ENCODE peak calls at places on chromosomes 2 and 18, in nine cellular contexts. D is ELF-1; Q is NCI-H1694; E is effector memory CD8-positive, alpha-beta T cell; I is GM12891; L is CD8-positive, alpha-beta memory T cell; X is sciatic nerve; K is NCI-H345; B is stimulated activated naive B cell treated with anti-CD40 and anti-IgM and Interleukin-4, amounts not matched to agents 10 μg/mL and 1 μg/mL and 100 μg/mL, for 72 hours. N is an unnamed sample.
A peak's percentile ranks its signal among the peaks of the same experiment; 100 is the strongest.

GRCh38 chr18:65983750-65984149 is 232.9 kb downstream of the CDH7 start:
- DNase-seq in D (no peak), Q (no peak), E (no peak), I (no peak), L (no peak), X (no peak), K (no peak), B (no peak), N (no peak)

GRCh38 chr2:138503087-138503442 is 1.5 kb downstream of the SPOPL start:
- DNase-seq in D (no peak), Q (no peak), E (no peak), I (no peak), L (no peak), X (no peak), K (no peak), B (no peak), N (no peak)

GRCh38 chr18:3094355-3094684 is 81.4 kb upstream of the LPIN2 start:
- DNase-seq in D (no peak), Q (no peak), E (no peak), I (no peak), L (no peak), X (no peak), K (peak; percentile 60), B (no peak), N (no peak)

GRCh38 chr2:130391872-130392670 is 36.2 kb downstream of the PTPN18 start:
- DNase-seq in D (no peak), Q (peak; percentile 37), E (no peak), I (no peak), L (no peak), X (no peak), K (peak; percentile 52), B (no peak), N (no peak)

GRCh38 chr18:49628119-49628518 is 66.3 kb downstream of the LIPG start:
- DNase-seq in D (no peak), Q (no peak), E (no peak), I (no peak), L (no peak), X (no peak), K (no peak), B (no peak), N (no peak)

GRCh38 chr2:23361185-23361584 is 23.8 kb upstream of the KLHL29 start:
- DNase-seq in D (no peak), Q (no peak), E (no peak), I (no peak), L (no peak), X (no peak), K (no peak), B (no peak), N (no peak)

GRCh38 chr2:207254526-207255464 is 89.0 kb upstream of the KLF7 start:
- DNase-seq in D (no peak), Q (no peak), E (no peak), I (no peak), L (no peak), X (no peak), K (no peak), B (no peak), N (no peak)

GRCh38 chr2:893311-893710 is 57.3 kb upstream of the SNTG2 start:
- DNase-seq in D (peak; percentile 85), Q (no peak), E (no peak), I (no peak), L (no peak), X (peak; percentile 56), K (no peak), B (no peak), N (no peak)

GRCh38 chr2:109644571-109645275 is 30.6 kb downstream of the SOWAHC start:
- DNase-seq in D (peak; percentile 96), Q (no peak), E (no peak), I (no peak), L (no peak), X (no peak), K (peak; percentile 88), B (no peak), N (no peak)

GRCh38 chr2:42867093-42868065 is 75.0 kb upstream of the HAAO start:
- DNase-seq in D (no peak), Q (no peak), E (no peak), I (no peak), L (no peak), X (no peak), K (no peak), B (no peak), N (no peak)

GRCh38 chr2:26740890-26741302 is 23.2 kb upstream of the SLC35F6 start:
- DNase-seq in D (peak; percentile 81), Q (peak; percentile 57), E (peak; percentile 18), I (no peak), L (peak; percentile 23), X (no peak), K (no peak), B (no peak), N (peak; percentile 7)

GRCh38 chr2:215652432-215652831 is 216.6 kb upstream of the FN1 start:
- DNase-seq in D (no peak), Q (no peak), E (no peak), I (no peak), L (no peak), X (no peak), K (no peak), B (no peak), N (no peak)

GRCh38 chr18:55856191-55856590 is 268.2 kb upstream of the TCF4 start:
- DNase-seq in D (peak; percentile 84), Q (no peak), E (no peak), I (no peak), L (no peak), X (no peak), K (no peak), B (no peak), N (no peak)

GRCh38 chr2:30425326-30425725 is 21.7 kb upstream of the LCLAT1 start:
- DNase-seq in D (no peak), Q (peak; percentile 66), E (no peak), I (no peak), L (no peak), X (no peak), K (no peak), B (no peak), N (no peak)

GRCh38 chr2:140586379-140586778 is 1544.4 kb downstream of the LRP1B start:
- DNase-seq in D (peak; percentile 54), Q (peak; percentile 7), E (no peak), I (no peak), L (no peak), X (no peak), K (no peak), B (no peak), N (peak; percentile 13)

GRCh38 chr2:20065885-20066602 is 14.6 kb upstream of the LAPTM4A start:
- DNase-seq in D (no peak), Q (peak; percentile 76), E (no peak), I (no peak), L (no peak), X (no peak), K (peak; percentile 99), B (no peak), N (no peak)

GRCh38 chr2:88903744-88904353 is 212.4 kb downstream of the RPIA start:
- DNase-seq in D (peak; percentile 34), Q (no peak), E (no peak), I (no peak), L (peak; percentile 4), X (no peak), K (peak; percentile 7), B (no peak), N (no peak)

GRCh38 chr2:179613701-179614100 is 247.7 kb downstream of the ZNF385B start:
- DNase-seq in D (no peak), Q (no peak), E (no peak), I (no peak), L (no peak), X (no peak), K (no peak), B (no peak), N (no peak)

GRCh38 chr2:42859801-42860200 is 67.4 kb upstream of the HAAO start:
- DNase-seq in D (no peak), Q (no peak), E (no peak), I (no peak), L (no peak), X (no peak), K (no peak), B (no peak), N (no peak)

GRCh38 chr2:121253674-121254240 is 31.2 kb downstream of the TFCP2L1 start:
- DNase-seq in D (no peak), Q (no peak), E (no peak), I (no peak), L (no peak), X (peak; percentile 28), K (no peak), B (no peak), N (no peak)

N was measured in GM12864.